ENCODE peak calls at places on chromosome 20, in ten cellular contexts. F, B, O, D, R, J, M, N, X and U are unnamed samples.

GRCh38 chr20:52110456-52110855 is 81.1 kb downstream of the ZFP64 start:
- DNase-seq in F (no peak), B (no peak), O (no peak), D (no peak), R (no peak), J (no peak), M (no peak), N (no peak), X (no peak), U (no peak)

GRCh38 chr20:58228484-58229197 is at the start of gene ANKRD60:
- DNase-seq in F (no peak), B (no peak), O (no peak), D (no peak), R (no peak), J (peak), M (no peak), N (peak), X (no peak), U (no peak)

GRCh38 chr20:16821211-16822089 is 73.3 kb downstream of the OTOR start:
- DNase-seq in F (peak), B (peak), O (peak), D (no peak), R (no peak), J (peak), M (no peak), N (peak), X (peak), U (no peak)

GRCh38 chr20:44909872-44910689 is at the start of gene PABPC1L:
- DNase-seq in F (peak), B (peak), O (peak), D (no peak), R (peak), J (peak), M (no peak), N (peak), X (peak), U (peak)

GRCh38 chr20:15018966-15019365 is 681.6 kb upstream of the FLRT3 start:
- DNase-seq in F (no peak), B (no peak), O (no peak), D (no peak), R (no peak), J (no peak), M (no peak), N (no peak), X (no peak), U (no peak)

GRCh38 chr20:49292010-49292409 is 14.2 kb upstream of the ZNFX1 start:
- DNase-seq in F (no peak), B (no peak), O (no peak), D (no peak), R (no peak), J (no peak), M (no peak), N (no peak), X (no peak), U (no peak)

GRCh38 chr20:47276856-47277541 is 79.5 kb downstream of the ZMYND8 start:
- DNase-seq in F (no peak), B (peak), O (peak), D (peak), R (peak), J (no peak), M (peak), N (peak), X (no peak), U (peak)

GRCh38 chr20:53917145-53918009 is 153.0 kb downstream of the BCAS1 start:
- DNase-seq in F (peak), B (peak), O (peak), D (peak), R (no peak), J (no peak), M (no peak), N (peak), X (no peak), U (peak)

GRCh38 chr20:20399705-20400104 is 31.8 kb downstream of the INSM1 start:
- DNase-seq in F (no peak), B (no peak), O (no peak), D (no peak), R (no peak), J (no peak), M (no peak), N (no peak), X (peak), U (no peak)

GRCh38 chr20:13029687-13030510 is 21.1 kb downstream of the SPTLC3 start:
- DNase-seq in F (peak), B (peak), O (peak), D (peak), R (no peak), J (no peak), M (no peak), N (peak), X (peak), U (peak)

GRCh38 chr20:577167-577791 is 32.8 kb downstream of the TCF15 start:
- DNase-seq in F (peak), B (peak), O (no peak), D (no peak), R (no peak), J (no peak), M (no peak), N (peak), X (peak), U (no peak)

GRCh38 chr20:48824830-48825550 is 2.8 kb downstream of the PREX1 start:
- DNase-seq in F (no peak), B (no peak), O (no peak), D (no peak), R (no peak), J (no peak), M (no peak), N (no peak), X (no peak), U (no peak)

GRCh38 chr20:4661191-4661590 is 60.5 kb upstream of the PRND start:
- DNase-seq in F (no peak), B (no peak), O (no peak), D (no peak), R (no peak), J (no peak), M (no peak), N (no peak), X (no peak), U (no peak)

GRCh38 chr20:54092021-54092420 is 21.6 kb upstream of the BCAS1 start:
- DNase-seq in F (peak), B (no peak), O (no peak), D (no peak), R (no peak), J (no peak), M (no peak), N (no peak), X (no peak), U (no peak)

GRCh38 chr20:49403911-49404310 is 78.6 kb downstream of the KCNB1 start:
- DNase-seq in F (no peak), B (no peak), O (no peak), D (no peak), R (no peak), J (no peak), M (no peak), N (no peak), X (no peak), U (no peak)

GRCh38 chr20:56629464-56630085 is 469 bp downstream of the TFAP2C start:
- DNase-seq in F (no peak), B (no peak), O (no peak), D (no peak), R (no peak), J (peak), M (no peak), N (peak), X (no peak), U (no peak)

GRCh38 chr20:22385602-22386299 is 198.6 kb downstream of the FOXA2 start:
- DNase-seq in F (peak), B (no peak), O (no peak), D (no peak), R (no peak), J (no peak), M (no peak), N (peak), X (peak), U (no peak)

GRCh38 chr20:38927902-38928578 is 1.8 kb downstream of the FAM83D start:
- DNase-seq in F (peak), B (no peak), O (no peak), D (no peak), R (peak), J (no peak), M (no peak), N (no peak), X (peak), U (no peak)

GRCh38 chr20:3716195-3716834 is 3.9 kb upstream of the SIGLEC1 start:
- DNase-seq in F (peak), B (peak), O (peak), D (no peak), R (no peak), J (peak), M (no peak), N (peak), X (peak), U (peak)

GRCh38 chr20:54429364-54429763 is 46.0 kb upstream of the DOK5 start:
- DNase-seq in F (no peak), B (no peak), O (no peak), D (no peak), R (no peak), J (no peak), M (no peak), N (no peak), X (no peak), U (no peak)

GRCh38 chr20:19308151-19308550 is 95.7 kb downstream of the SLC24A3 start:
- DNase-seq in F (no peak), B (no peak), O (no peak), D (no peak), R (no peak), J (no peak), M (no peak), N (no peak), X (no peak), U (no peak)

GRCh38 chr20:20003088-20003954 is 13.8 kb upstream of the NAA20 start:
- DNase-seq in F (peak), B (peak), O (no peak), D (no peak), R (no peak), J (no peak), M (no peak), N (peak), X (no peak), U (no peak)

GRCh38 chr20:35273449-35274171 is 4.3 kb downstream of the MMP24OS start:
- DNase-seq in F (peak), B (no peak), O (no peak), D (no peak), R (no peak), J (no peak), M (no peak), N (no peak), X (no peak), U (no peak)

GRCh38 chr20:52124821-52125220 is 66.8 kb downstream of the ZFP64 start:
- DNase-seq in F (no peak), B (no peak), O (no peak), D (no peak), R (no peak), J (no peak), M (no peak), N (no peak), X (no peak), U (no peak)

GRCh38 chr20:47960769-47961525 is 175.7 kb upstream of the SULF2 start:
- DNase-seq in F (no peak), B (no peak), O (no peak), D (no peak), R (no peak), J (no peak), M (no peak), N (no peak), X (no peak), U (no peak)